ENCODE peak calls at places on chromosomes 3 and 15, in nine cellular contexts. One of them, this sample, is unnamed.

GRCh38 chr3:58099850-58100249 is 91.6 kb downstream of the FLNB start:
- DNase-seq in heart right ventricle: no peak
- DNase-seq in CD4-positive, alpha-beta memory T cell: no peak
- DNase-seq in cardiac fibroblast: no peak
- DNase-seq in fibroblast of lung: no peak
- DNase-seq in NB4: no peak
- DNase-seq in PC-3: no peak
- DNase-seq in lung: no peak
- DNase-seq in mammary epithelial cell: no peak
- DNase-seq in this sample: no peak

GRCh38 chr3:47852604-47853397 is 49.9 kb downstream of the DHX30 start:
- DNase-seq in heart right ventricle: no peak
- DNase-seq in CD4-positive, alpha-beta memory T cell: no peak
- DNase-seq in cardiac fibroblast: no peak
- DNase-seq in fibroblast of lung: no peak
- DNase-seq in NB4: no peak
- DNase-seq in PC-3: no peak
- DNase-seq in lung: no peak
- DNase-seq in mammary epithelial cell: no peak
- DNase-seq in this sample: no peak

GRCh38 chr3:147589016-147589415 is 179.9 kb downstream of the ZIC1 start:
- DNase-seq in heart right ventricle: no peak
- DNase-seq in CD4-positive, alpha-beta memory T cell: no peak
- DNase-seq in cardiac fibroblast: peak; percentile 15
- DNase-seq in fibroblast of lung: no peak
- DNase-seq in NB4: no peak
- DNase-seq in PC-3: no peak
- DNase-seq in lung: no peak
- DNase-seq in mammary epithelial cell: no peak
- DNase-seq in this sample: no peak

GRCh38 chr3:123584284-123584987 is 417 bp downstream of the HACD2 start:
- DNase-seq in heart right ventricle: peak; percentile 47
- DNase-seq in CD4-positive, alpha-beta memory T cell: no peak
- DNase-seq in cardiac fibroblast: peak; percentile 31
- DNase-seq in fibroblast of lung: no peak
- DNase-seq in NB4: peak; percentile 24
- DNase-seq in PC-3: peak; percentile 48
- DNase-seq in lung: no peak
- DNase-seq in mammary epithelial cell: peak; percentile 32
- DNase-seq in this sample: no peak

GRCh38 chr3:14286887-14287496 is 108.4 kb downstream of the LSM3 start:
- DNase-seq in heart right ventricle: no peak
- DNase-seq in CD4-positive, alpha-beta memory T cell: no peak
- DNase-seq in cardiac fibroblast: no peak
- DNase-seq in fibroblast of lung: no peak
- DNase-seq in NB4: no peak
- DNase-seq in PC-3: no peak
- DNase-seq in lung: no peak
- DNase-seq in mammary epithelial cell: no peak
- DNase-seq in this sample: peak; percentile 69

GRCh38 chr3:25971736-25972135 is 181.8 kb downstream of the OXSM start:
- DNase-seq in heart right ventricle: no peak
- DNase-seq in CD4-positive, alpha-beta memory T cell: no peak
- DNase-seq in cardiac fibroblast: no peak
- DNase-seq in fibroblast of lung: no peak
- DNase-seq in NB4: no peak
- DNase-seq in PC-3: no peak
- DNase-seq in lung: no peak
- DNase-seq in mammary epithelial cell: no peak
- DNase-seq in this sample: no peak

GRCh38 chr15:47367991-47368390 is 349.3 kb upstream of the SEMA6D start:
- DNase-seq in heart right ventricle: no peak
- DNase-seq in CD4-positive, alpha-beta memory T cell: no peak
- DNase-seq in cardiac fibroblast: no peak
- DNase-seq in fibroblast of lung: no peak
- DNase-seq in NB4: no peak
- DNase-seq in PC-3: no peak
- DNase-seq in lung: no peak
- DNase-seq in mammary epithelial cell: no peak
- DNase-seq in this sample: no peak

GRCh38 chr3:24086597-24087369 is 141.7 kb downstream of the NR1D2 start:
- DNase-seq in heart right ventricle: no peak
- DNase-seq in CD4-positive, alpha-beta memory T cell: no peak
- DNase-seq in cardiac fibroblast: peak; percentile 26
- DNase-seq in fibroblast of lung: peak; percentile 58
- DNase-seq in NB4: no peak
- DNase-seq in PC-3: no peak
- DNase-seq in lung: no peak
- DNase-seq in mammary epithelial cell: no peak
- DNase-seq in this sample: no peak

GRCh38 chr15:83061680-83062079 is 5.4 kb downstream of the BTBD1 start:
- DNase-seq in heart right ventricle: no peak
- DNase-seq in CD4-positive, alpha-beta memory T cell: no peak
- DNase-seq in cardiac fibroblast: no peak
- DNase-seq in fibroblast of lung: no peak
- DNase-seq in NB4: no peak
- DNase-seq in PC-3: no peak
- DNase-seq in lung: no peak
- DNase-seq in mammary epithelial cell: peak; percentile 37
- DNase-seq in this sample: no peak

GRCh38 chr3:188901671-188902331 is 270.0 kb upstream of the TPRG1 start:
- DNase-seq in heart right ventricle: no peak
- DNase-seq in CD4-positive, alpha-beta memory T cell: no peak
- DNase-seq in cardiac fibroblast: peak; percentile 24
- DNase-seq in fibroblast of lung: no peak
- DNase-seq in NB4: no peak
- DNase-seq in PC-3: no peak
- DNase-seq in lung: no peak
- DNase-seq in mammary epithelial cell: no peak
- DNase-seq in this sample: no peak

GRCh38 chr15:38252481-38253311 is at the start of gene SPRED1:
- DNase-seq in heart right ventricle: peak; percentile 81
- DNase-seq in CD4-positive, alpha-beta memory T cell: peak; percentile 40
- DNase-seq in cardiac fibroblast: peak; percentile 53
- DNase-seq in fibroblast of lung: no peak
- DNase-seq in NB4: peak; percentile 52
- DNase-seq in PC-3: peak; percentile 53
- DNase-seq in lung: peak; percentile 62
- DNase-seq in mammary epithelial cell: peak; percentile 57
- DNase-seq in this sample: no peak

GRCh38 chr3:197003461-197004385 is 25.9 kb downstream of the MELTF start:
- DNase-seq in heart right ventricle: no peak
- DNase-seq in CD4-positive, alpha-beta memory T cell: no peak
- DNase-seq in cardiac fibroblast: no peak
- DNase-seq in fibroblast of lung: peak; percentile 17
- DNase-seq in NB4: no peak
- DNase-seq in PC-3: peak; percentile 39
- DNase-seq in lung: no peak
- DNase-seq in mammary epithelial cell: no peak
- DNase-seq in this sample: no peak

GRCh38 chr15:51121118-51121517 is 26.4 kb upstream of the TNFAIP8L3 start:
- DNase-seq in heart right ventricle: no peak
- DNase-seq in CD4-positive, alpha-beta memory T cell: no peak
- DNase-seq in cardiac fibroblast: peak; percentile 99
- DNase-seq in fibroblast of lung: peak; percentile 88
- DNase-seq in NB4: peak; percentile 89
- DNase-seq in PC-3: peak; percentile 91
- DNase-seq in lung: peak; percentile 33
- DNase-seq in mammary epithelial cell: peak; percentile 96
- DNase-seq in this sample: no peak

GRCh38 chr3:70359711-70360110 is 47.3 kb upstream of the MDFIC2 start:
- DNase-seq in heart right ventricle: no peak
- DNase-seq in CD4-positive, alpha-beta memory T cell: no peak
- DNase-seq in cardiac fibroblast: no peak
- DNase-seq in fibroblast of lung: no peak
- DNase-seq in NB4: no peak
- DNase-seq in PC-3: no peak
- DNase-seq in lung: no peak
- DNase-seq in mammary epithelial cell: no peak
- DNase-seq in this sample: no peak

GRCh38 chr3:156681003-156681402 is 6.6 kb downstream of the TIPARP start:
- DNase-seq in heart right ventricle: peak; percentile 82
- DNase-seq in CD4-positive, alpha-beta memory T cell: no peak
- DNase-seq in cardiac fibroblast: peak; percentile 92
- DNase-seq in fibroblast of lung: peak; percentile 86
- DNase-seq in NB4: peak; percentile 79
- DNase-seq in PC-3: peak; percentile 88
- DNase-seq in lung: peak; percentile 45
- DNase-seq in mammary epithelial cell: peak; percentile 97
- DNase-seq in this sample: no peak

GRCh38 chr3:142904639-142905441 is 16.0 kb upstream of the PCOLCE2 start:
- DNase-seq in heart right ventricle: no peak
- DNase-seq in CD4-positive, alpha-beta memory T cell: no peak
- DNase-seq in cardiac fibroblast: peak; percentile 71
- DNase-seq in fibroblast of lung: peak; percentile 8
- DNase-seq in NB4: peak; percentile 72
- DNase-seq in PC-3: peak; percentile 46
- DNase-seq in lung: no peak
- DNase-seq in mammary epithelial cell: peak; percentile 71
- DNase-seq in this sample: peak; percentile 25

GRCh38 chr15:76929011-76929760 is 2.4 kb upstream of the RCN2 start:
- DNase-seq in heart right ventricle: no peak
- DNase-seq in CD4-positive, alpha-beta memory T cell: no peak
- DNase-seq in cardiac fibroblast: no peak
- DNase-seq in fibroblast of lung: no peak
- DNase-seq in NB4: no peak
- DNase-seq in PC-3: no peak
- DNase-seq in lung: no peak
- DNase-seq in mammary epithelial cell: no peak
- DNase-seq in this sample: no peak

GRCh38 chr15:52307847-52308246 is 12.2 kb upstream of the MYO5C start:
- DNase-seq in heart right ventricle: no peak
- DNase-seq in CD4-positive, alpha-beta memory T cell: no peak
- DNase-seq in cardiac fibroblast: no peak
- DNase-seq in fibroblast of lung: no peak
- DNase-seq in NB4: no peak
- DNase-seq in PC-3: no peak
- DNase-seq in lung: no peak
- DNase-seq in mammary epithelial cell: no peak
- DNase-seq in this sample: no peak

GRCh38 chr15:96358006-96358794 is 27.7 kb downstream of the NR2F2 start:
- DNase-seq in heart right ventricle: no peak
- DNase-seq in CD4-positive, alpha-beta memory T cell: no peak
- DNase-seq in cardiac fibroblast: peak; percentile 44
- DNase-seq in fibroblast of lung: no peak
- DNase-seq in NB4: no peak
- DNase-seq in PC-3: no peak
- DNase-seq in lung: no peak
- DNase-seq in mammary epithelial cell: no peak
- DNase-seq in this sample: no peak
- H3K4me3 ChIP-seq in heart right ventricle: peak overlapping the region; percentile 72
- H3K4me3 ChIP-seq in CD4-positive, alpha-beta memory T cell: peak overlapping the region; percentile 36
- H3K4me3 ChIP-seq in cardiac fibroblast: peak overlapping the region; percentile 71
- H3K4me3 ChIP-seq in fibroblast of lung: peak overlapping the region; percentile 56
- H3K4me3 ChIP-seq in NB4: peak overlapping the region; percentile 73
- H3K4me3 ChIP-seq in PC-3: peak overlapping the region; percentile 88
- H3K4me3 ChIP-seq in lung: no peak overlapping the region
- H3K4me3 ChIP-seq in mammary epithelial cell: peak overlapping the region; percentile 78
- H3K4me3 ChIP-seq in this sample: no peak overlapping the region

DNA sequence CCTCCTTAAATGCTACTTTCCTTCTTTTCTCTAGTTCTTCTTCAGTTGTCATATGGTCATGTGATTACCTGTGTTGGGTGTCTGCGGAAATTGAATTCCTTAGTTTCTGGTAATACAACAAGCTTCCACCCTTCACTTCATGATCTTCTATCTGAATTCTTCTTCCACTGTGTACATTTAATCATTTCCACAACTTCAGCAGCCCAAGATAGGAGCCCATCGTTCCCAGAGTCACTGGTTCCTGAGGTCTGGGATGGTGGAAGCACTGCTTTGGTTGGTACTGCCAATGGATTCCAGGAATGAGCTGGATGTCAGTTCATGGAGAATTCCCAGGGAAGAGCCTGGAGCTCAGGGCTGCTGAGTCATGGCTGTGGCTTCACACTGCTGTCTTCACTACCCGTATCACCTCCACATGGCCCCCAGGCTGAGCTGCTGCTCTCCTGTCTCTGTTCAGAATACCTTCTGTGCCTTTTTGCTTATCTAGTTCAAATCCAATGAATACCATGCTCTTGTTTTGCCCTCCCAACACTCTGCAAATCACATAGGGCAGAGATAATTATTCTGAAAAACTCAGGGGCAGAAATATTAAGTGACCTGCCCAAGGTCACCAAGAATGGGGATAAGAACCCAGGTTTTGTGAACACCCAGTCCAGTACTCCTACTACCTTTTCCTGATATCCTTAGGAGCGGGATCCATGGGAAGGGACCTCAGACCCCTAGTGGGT is 98.5 kb downstream of the RPL39L start:
- DNase-seq in heart right ventricle: no peak
- DNase-seq in CD4-positive, alpha-beta memory T cell: no peak
- DNase-seq in cardiac fibroblast: peak; percentile 27
- DNase-seq in fibroblast of lung: peak; percentile 12
- DNase-seq in NB4: no peak
- DNase-seq in PC-3: peak; percentile 39
- DNase-seq in lung: no peak
- DNase-seq in mammary epithelial cell: peak; percentile 31
- DNase-seq in this sample: no peak
- H3K4me3 ChIP-seq in heart right ventricle: no peak overlapping the region
- H3K4me3 ChIP-seq in CD4-positive, alpha-beta memory T cell: peak overlapping the region; percentile 17
- H3K4me3 ChIP-seq in cardiac fibroblast: no peak overlapping the region
- H3K4me3 ChIP-seq in fibroblast of lung: no peak overlapping the region
- H3K4me3 ChIP-seq in NB4: no peak overlapping the region
- H3K4me3 ChIP-seq in PC-3: no peak overlapping the region
- H3K4me3 ChIP-seq in lung: no peak overlapping the region
- H3K4me3 ChIP-seq in mammary epithelial cell: no peak overlapping the region
- H3K4me3 ChIP-seq in this sample: no peak overlapping the region

GRCh38 chr3:172061724-172062184 is 22.4 kb downstream of the FNDC3B start:
- DNase-seq in heart right ventricle: no peak
- DNase-seq in CD4-positive, alpha-beta memory T cell: no peak
- DNase-seq in cardiac fibroblast: peak; percentile 58
- DNase-seq in fibroblast of lung: peak; percentile 41
- DNase-seq in NB4: peak; percentile 76
- DNase-seq in PC-3: peak; percentile 55
- DNase-seq in lung: no peak
- DNase-seq in mammary epithelial cell: no peak
- DNase-seq in this sample: no peak
- H3K4me3 ChIP-seq in heart right ventricle: peak overlapping the region; percentile 14
- H3K4me3 ChIP-seq in CD4-positive, alpha-beta memory T cell: no peak overlapping the region
- H3K4me3 ChIP-seq in cardiac fibroblast: no peak overlapping the region
- H3K4me3 ChIP-seq in fibroblast of lung: peak overlapping the region; percentile 11
- H3K4me3 ChIP-seq in NB4: peak overlapping the region; percentile 40
- H3K4me3 ChIP-seq in PC-3: peak overlapping the region; percentile 4
- H3K4me3 ChIP-seq in lung: no peak overlapping the region
- H3K4me3 ChIP-seq in mammary epithelial cell: no peak overlapping the region
- H3K4me3 ChIP-seq in this sample: no peak overlapping the region

DNA sequence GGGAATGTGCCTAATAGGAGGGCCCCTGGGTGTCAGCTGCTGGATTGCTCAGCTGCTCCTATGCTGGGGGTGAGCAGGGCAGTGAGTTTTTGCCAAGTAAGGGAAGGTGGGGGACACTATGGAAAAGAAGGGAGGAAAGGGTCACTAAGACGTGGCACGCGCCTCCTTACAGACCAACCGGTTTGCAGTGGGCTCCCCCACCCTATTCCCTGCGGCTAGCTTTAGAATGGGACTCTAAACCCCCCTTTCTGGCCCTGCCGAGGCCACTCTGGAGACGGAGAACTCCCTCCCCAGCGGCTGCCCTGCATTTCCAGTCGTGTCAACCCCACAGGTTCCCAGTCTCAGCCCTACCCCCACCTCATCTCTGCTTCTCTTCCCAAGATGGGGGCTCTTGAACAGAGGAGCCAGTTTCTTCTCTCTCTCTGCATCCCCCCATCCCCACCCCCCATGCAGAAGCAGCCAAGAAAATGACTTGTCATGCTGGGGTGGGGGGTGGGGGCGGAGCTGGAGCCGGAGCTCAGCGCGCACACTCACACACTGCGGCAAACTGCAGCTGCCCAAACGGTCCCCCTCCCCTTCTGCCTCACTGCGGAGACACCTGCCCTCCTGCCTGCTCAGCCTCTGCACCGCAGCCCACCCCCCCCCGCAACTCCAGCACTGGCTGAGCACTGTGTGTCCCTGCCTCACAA is 809 bp downstream of the MAP1A start:
- DNase-seq in heart right ventricle: peak; percentile 17
- DNase-seq in CD4-positive, alpha-beta memory T cell: no peak
- DNase-seq in cardiac fibroblast: peak; percentile 25
- DNase-seq in fibroblast of lung: peak; percentile 47
- DNase-seq in NB4: peak; percentile 46
- DNase-seq in PC-3: no peak
- DNase-seq in lung: no peak
- DNase-seq in mammary epithelial cell: no peak
- DNase-seq in this sample: peak; percentile 88
- H3K4me3 ChIP-seq in heart right ventricle: peak overlapping the region; percentile 62
- H3K4me3 ChIP-seq in CD4-positive, alpha-beta memory T cell: no peak overlapping the region
- H3K4me3 ChIP-seq in cardiac fibroblast: peak overlapping the region; percentile 59
- H3K4me3 ChIP-seq in fibroblast of lung: peak overlapping the region; percentile 93
- H3K4me3 ChIP-seq in NB4: no peak overlapping the region
- H3K4me3 ChIP-seq in PC-3: peak overlapping the region; percentile 32
- H3K4me3 ChIP-seq in lung: no peak overlapping the region
- H3K4me3 ChIP-seq in mammary epithelial cell: peak overlapping the region; percentile 19
- H3K4me3 ChIP-seq in this sample: peak overlapping the region; percentile 96